ENCODE peak calls at places on chromosomes 3 and 15, in ten cellular contexts. P is adrenal gland; T is lung; Y is endothelial cell of umbilical vein; Z is ovary; B is ascending aorta; W is heart left ventricle; D is SJSA1; K is CD8-positive, alpha-beta memory T cell; F is kidney. O is an unnamed sample. For H3K9me3 and H3K4me1, the result is how much of the 10 kb centered on the place peaks cover.

GRCh38 chr15:48330045-48330840 is 986 bp upstream of the DUT start:
- DNase-seq in Z (no peak), B (no peak), P (no peak), K (no peak), D (peak), Y (peak), W (no peak), T (no peak), F (no peak), O (no peak)

GRCh38 chr3:78003090-78003489 is 963.2 kb downstream of the ROBO2 start:
- DNase-seq in B (no peak), F (no peak), T (no peak), Y (no peak), W (no peak), P (no peak), Z (no peak), D (no peak), K (no peak), O (no peak)

GRCh38 chr3:136207741-136208140 is 11.6 kb upstream of the MSL2 start:
- DNase-seq in P (no peak), D (no peak), W (no peak), Y (no peak), Z (no peak), F (no peak), K (no peak), B (no peak), T (no peak), O (no peak)

GRCh38 chr3:59877679-59878427 is 828.0 kb upstream of the CFAP20DC start:
- DNase-seq in W (no peak), Y (no peak), K (no peak), P (no peak), B (no peak), Z (no peak), F (no peak), T (no peak), D (no peak), O (no peak)

GRCh38 chr3:45509038-45509767 is 85.3 kb upstream of the LIMD1 start:
- DNase-seq in T (no peak), F (no peak), D (peak), W (no peak), B (no peak), P (no peak), K (no peak), Y (no peak), Z (no peak), O (no peak)

GRCh38 chr15:82871577-82872484 is 62.4 kb downstream of the WHAMM start:
- DNase-seq in Z (no peak), W (no peak), Y (no peak), T (no peak), B (no peak), P (no peak), F (no peak), D (no peak), K (no peak), O (no peak)

GRCh38 chr3:129289201-129289921 is 10.7 kb downstream of the HMCES start:
- DNase-seq in B (no peak), K (no peak), P (no peak), T (no peak), W (no peak), D (no peak), Y (no peak), F (no peak), Z (no peak), O (no peak)

GRCh38 chr3:124142389-124142970 is 150.6 kb upstream of the ROPN1 start:
- DNase-seq in Y (no peak), W (no peak), F (no peak), D (no peak), Z (no peak), P (no peak), T (no peak), K (no peak), B (no peak), O (no peak)

GRCh38 chr3:55296781-55297180 is 190.3 kb downstream of the WNT5A start:
- DNase-seq in K (no peak), F (no peak), T (no peak), W (no peak), D (no peak), Z (no peak), B (no peak), P (no peak), Y (no peak), O (no peak)

GRCh38 chr3:138092023-138092422 is 23.4 kb downstream of the DZIP1L start:
- DNase-seq in K (no peak), D (no peak), Z (no peak), Y (no peak), P (no peak), T (no peak), W (no peak), B (no peak), F (no peak), O (no peak)

GRCh38 chr3:177597325-177598109 is 400.2 kb upstream of the TBL1XR1 start:
- DNase-seq in B (no peak), F (no peak), W (peak), K (no peak), D (peak), Z (peak), P (peak), Y (peak), T (peak), O (peak)

GRCh38 chr15:26421065-26421464 is 351.8 kb downstream of the GABRB3 start:
- DNase-seq in W (no peak), Y (no peak), Z (no peak), K (no peak), P (no peak), D (no peak), T (no peak), F (no peak), B (no peak), O (no peak)

GRCh38 chr3:15623535-15624450 is 22.2 kb downstream of the BTD start:
- DNase-seq in P (no peak), W (no peak), F (no peak), B (no peak), T (no peak), K (no peak), Y (no peak), D (no peak), Z (no peak), O (peak)

GRCh38 chr3:81105761-81106160 is 655.7 kb downstream of the GBE1 start:
- DNase-seq in T (no peak), D (peak), Z (no peak), P (no peak), B (no peak), W (no peak), F (no peak), Y (peak), K (no peak), O (no peak)

DNA sequence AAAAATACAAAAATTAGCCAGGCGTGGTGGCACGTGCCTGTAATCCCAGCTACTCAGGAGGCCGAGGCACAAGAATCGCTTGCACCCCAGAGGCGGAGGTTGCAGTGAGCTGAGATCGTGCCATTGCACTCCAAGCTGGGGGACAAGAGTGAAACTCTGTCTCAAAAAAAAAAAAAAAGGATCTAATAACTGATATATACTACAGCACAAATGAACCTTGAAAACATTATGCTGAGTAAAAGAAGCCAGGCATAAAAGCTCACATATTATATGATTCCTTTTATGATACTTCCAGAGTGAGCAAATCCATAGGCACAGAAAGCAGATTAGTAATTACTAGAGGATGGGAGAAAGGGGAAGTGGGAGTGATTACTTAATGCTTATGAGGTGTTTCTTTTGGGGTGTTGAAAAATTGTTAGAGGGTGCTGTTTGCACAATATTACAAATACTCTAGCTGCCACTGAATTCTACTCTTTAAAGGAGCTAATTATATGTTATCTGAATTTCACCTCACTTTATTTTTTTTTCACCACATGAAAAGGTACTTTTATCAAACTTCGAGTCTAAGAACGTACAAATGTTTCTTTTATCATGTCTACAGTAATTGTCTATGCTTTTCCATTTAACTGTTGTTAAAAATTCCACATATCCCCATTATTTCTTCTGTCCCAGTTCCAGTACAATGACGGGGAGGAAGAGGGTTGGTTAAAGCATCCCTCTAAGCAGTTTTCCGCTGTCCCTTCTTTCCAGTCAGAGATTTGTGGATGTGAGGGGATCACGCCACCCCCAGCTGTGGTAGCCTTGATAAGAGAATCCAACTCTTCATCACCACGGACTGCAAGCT is 77.7 kb upstream of the FAM174B start:
- DNase-seq in W (no peak), D (no peak), Z (no peak), F (no peak), K (no peak), Y (no peak), B (no peak), T (no peak), P (no peak), O (no peak)
- H3K4me3 ChIP-seq in W (peak), D (no peak), Z (peak), F (peak), K (peak), Y (peak), B (peak), T (no peak), P (peak), O (no peak)

DNA sequence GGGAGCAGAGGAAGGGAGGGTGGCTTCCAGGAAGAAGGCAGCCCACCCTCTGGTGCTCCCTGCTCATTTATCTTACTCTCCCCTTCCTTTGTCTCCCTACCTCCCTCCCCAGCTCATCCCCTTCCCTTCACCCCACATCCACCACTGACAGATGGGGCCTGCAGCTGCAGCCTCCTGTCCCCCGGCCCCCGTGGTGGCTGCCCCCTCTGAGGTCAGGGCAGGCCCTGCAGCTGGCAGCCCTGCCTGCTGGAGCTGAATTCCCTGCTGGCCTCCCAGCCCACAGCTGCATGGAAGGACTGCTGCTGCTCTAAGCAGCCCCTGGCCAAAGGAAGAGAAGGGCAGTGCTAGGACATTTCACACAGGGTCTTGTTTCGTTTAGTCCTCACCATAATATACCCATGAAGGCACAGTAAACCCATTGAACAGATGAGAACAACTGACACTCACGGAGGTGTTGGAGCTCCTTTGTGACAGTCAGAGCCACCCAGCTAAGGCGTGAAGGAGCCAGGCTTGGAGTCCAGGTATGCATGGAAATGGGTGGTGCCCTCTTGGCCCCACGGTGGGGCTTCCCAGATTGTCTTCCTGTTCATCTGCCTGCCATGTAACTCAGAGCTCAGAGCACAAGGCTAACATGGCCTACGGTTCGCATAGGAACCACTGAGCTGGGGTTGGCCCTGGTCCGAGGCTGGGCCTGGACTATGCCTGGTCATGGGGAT is 121.7 kb upstream of the PRR20G start:
- DNase-seq in B (no peak), W (no peak), F (no peak), P (peak), Y (no peak), Z (no peak), T (no peak), D (no peak), K (no peak), O (no peak)
- H3K9me3 ChIP-seq in B (under half), W (under half), F (under half), P (under half), Y (under half), Z (under half), T (under half), D (under half), K (under half), O (under half)

GRCh38 chr15:41891946-41892345 is 1.9 kb downstream of the SPTBN5 start:
- DNase-seq in P (no peak), Y (no peak), W (peak), F (peak), T (no peak), Z (no peak), D (no peak), K (no peak), B (no peak), O (no peak)
- H3K4me1 ChIP-seq in P (under half), Y (under half), W (under half), F (under half), T (under half), Z (under half), D (under half), K (half or more), B (under half), O (half or more)

GRCh38 chr15:64507845-64508244 is 47.5 kb downstream of the ZNF609 start:
- DNase-seq in Y (no peak), K (no peak), T (no peak), F (no peak), B (no peak), Z (no peak), D (no peak), W (no peak), P (no peak), O (no peak)

GRCh38 chr15:64515196-64515595 is 54.8 kb downstream of the ZNF609 start:
- DNase-seq in T (no peak), Y (no peak), K (no peak), F (no peak), D (no peak), Z (no peak), P (no peak), B (no peak), W (no peak), O (no peak)

GRCh38 chr15:64515825-64516224 is 55.4 kb downstream of the ZNF609 start:
- DNase-seq in Y (no peak), Z (no peak), T (no peak), B (no peak), D (no peak), F (no peak), K (no peak), P (no peak), W (no peak), O (no peak)

DNA sequence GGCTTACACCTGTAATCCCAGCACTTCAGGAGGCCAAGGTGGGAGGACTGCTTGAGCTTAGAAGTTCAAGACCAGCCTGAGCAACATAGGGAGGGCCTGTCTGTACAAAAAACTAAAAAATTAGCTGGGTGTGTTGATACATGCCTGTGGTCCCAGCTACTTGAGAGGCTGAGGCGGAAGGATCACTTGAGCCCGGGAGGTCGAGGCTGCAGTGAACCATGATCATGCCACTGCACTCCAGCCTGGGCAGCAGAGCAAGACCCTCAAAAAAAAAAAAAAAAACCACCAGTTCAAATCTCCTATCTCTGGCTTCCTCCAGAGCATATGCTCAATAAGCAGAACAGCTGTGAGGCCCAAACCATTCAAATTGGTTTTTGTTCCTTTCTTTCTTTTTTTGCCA is 53.4 kb downstream of the ZNF609 start:
- DNase-seq in W (no peak), K (no peak), D (no peak), P (no peak), B (no peak), T (no peak), F (no peak), Z (no peak), Y (no peak), O (no peak)
- H3K4me3 ChIP-seq in W (no peak), K (no peak), D (no peak), P (no peak), B (no peak), T (no peak), F (no peak), Z (no peak), Y (no peak), O (no peak)

DNA sequence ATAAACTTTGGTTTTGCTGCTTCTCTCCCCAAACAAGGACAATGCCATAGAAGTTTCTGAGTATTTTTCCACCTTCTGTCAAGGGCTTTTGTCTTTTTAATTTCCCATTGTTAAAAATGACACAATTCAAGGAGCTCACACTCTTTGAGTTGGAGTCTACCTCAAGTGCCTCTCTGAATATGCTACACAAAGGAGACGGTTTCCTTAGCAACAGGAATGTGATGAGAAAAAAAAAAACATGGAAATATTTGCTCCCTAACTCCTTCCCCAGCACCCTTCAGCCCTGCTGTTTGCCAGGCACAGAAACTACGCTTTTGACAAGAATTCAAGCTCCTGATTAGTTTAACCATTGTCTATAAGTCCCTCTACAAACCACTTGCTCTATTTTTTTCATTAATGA is 119.0 kb downstream of the ARPP21 start:
- DNase-seq in B (no peak), F (no peak), P (no peak), Z (no peak), K (no peak), W (no peak), T (no peak), Y (no peak), D (no peak), O (no peak)
- H3K9me3 ChIP-seq in B (under half), F (under half), P (under half), Z (under half), K (under half), W (under half), T (under half), Y (under half), D (under half), O (under half)

GRCh38 chr3:53250453-53250852 is 5.4 kb downstream of the TKT start:
- DNase-seq in T (no peak), W (no peak), K (no peak), D (no peak), Z (no peak), Y (no peak), B (no peak), P (no peak), F (no peak), O (no peak)
- H3K4me1 ChIP-seq in T (under half), W (under half), K (under half), D (under half), Z (under half), Y (under half), B (under half), P (half or more), F (under half), O (half or more)

GRCh38 chr3:111539351-111540331 is 2.4 kb upstream of the CD96 start:
- DNase-seq in P (peak), T (peak), K (peak), B (no peak), D (peak), W (peak), Y (no peak), F (no peak), Z (peak), O (peak)

GRCh38 chr3:111538687-111539086 is 3.3 kb upstream of the CD96 start:
- DNase-seq in T (no peak), K (no peak), P (no peak), Y (no peak), W (no peak), B (no peak), F (no peak), D (peak), Z (no peak), O (no peak)

GRCh38 chr3:111531446-111531845 is 10.6 kb upstream of the CD96 start:
- DNase-seq in B (no peak), P (no peak), Z (no peak), K (no peak), T (no peak), W (no peak), D (peak), F (no peak), Y (no peak), O (no peak)

GRCh38 chr3:111538111-111538510 is 3.9 kb upstream of the CD96 start:
- DNase-seq in K (no peak), Z (no peak), P (no peak), B (no peak), W (no peak), T (no peak), Y (no peak), F (no peak), D (no peak), O (no peak)

GRCh38 chr3:111534701-111535100 is 7.3 kb upstream of the CD96 start:
- DNase-seq in W (no peak), F (no peak), K (no peak), Y (no peak), T (no peak), P (no peak), D (peak), B (no peak), Z (no peak), O (no peak)
- H3K4me3 ChIP-seq in W (no peak), F (no peak), K (no peak), Y (no peak), T (no peak), P (no peak), D (no peak), B (no peak), Z (no peak), O (no peak)

GRCh38 chr15:41125063-41125669 is 9.1 kb upstream of the INO80 start:
- DNase-seq in W (no peak), T (no peak), F (no peak), D (no peak), P (no peak), K (no peak), Z (no peak), Y (no peak), B (no peak), O (no peak)
- H3K9me3 ChIP-seq in W (under half), T (under half), F (under half), D (under half), P (under half), K (under half), Z (under half), Y (under half), B (under half), O (under half)

DNA sequence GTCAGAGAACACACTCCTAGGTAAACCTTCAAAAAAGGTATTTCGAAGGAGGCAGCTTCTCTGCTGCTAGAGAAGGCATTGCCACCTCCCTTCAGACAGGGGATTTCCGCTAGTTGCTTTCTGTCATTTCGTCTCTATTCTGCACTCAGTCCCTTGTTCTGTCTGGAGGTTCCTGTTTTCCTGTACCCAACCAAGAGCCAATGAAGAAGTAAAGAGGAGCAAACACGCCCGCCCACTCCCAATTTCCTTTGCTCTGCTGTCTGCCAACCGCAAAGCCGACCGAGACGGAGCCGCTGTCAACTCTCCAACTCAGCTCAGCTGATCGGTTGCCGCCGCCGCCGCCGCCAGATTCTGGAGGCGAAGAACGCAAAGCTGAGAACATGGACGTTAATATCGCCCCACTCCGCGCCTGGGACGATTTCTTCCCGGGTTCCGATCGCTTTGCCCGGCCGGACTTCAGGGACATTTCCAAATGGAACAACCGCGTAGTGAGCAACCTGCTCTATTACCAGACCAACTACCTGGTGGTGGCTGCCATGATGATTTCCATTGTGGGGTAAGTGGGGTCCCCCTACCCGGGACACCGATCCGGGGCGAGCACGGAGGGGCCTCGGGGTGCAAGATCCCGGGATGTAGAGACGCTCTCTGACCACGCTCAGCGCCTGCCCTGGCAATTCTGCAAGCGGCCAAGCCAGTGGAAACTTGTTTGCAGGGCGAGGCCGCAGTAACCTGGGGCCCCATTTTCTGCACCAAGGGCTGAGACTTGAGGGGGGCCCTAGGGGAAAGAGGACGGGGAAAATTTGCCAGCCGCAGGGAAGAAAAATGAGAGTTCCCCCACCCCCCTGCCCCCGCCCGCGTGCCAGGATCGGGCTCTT is at the start of gene ARL6IP5:
- DNase-seq in P (peak), B (peak), Z (peak), W (peak), D (peak), F (peak), K (peak), T (peak), Y (peak), O (peak)
- H3K4me1 ChIP-seq in P (half or more), B (under half), Z (under half), W (half or more), D (half or more), F (under half), K (half or more), T (under half), Y (half or more), O (half or more)

O was measured in CD4-positive, alpha-beta memory T cell.